ENCODE peak calls at places on chromosomes 6 and 20, in ten cellular contexts. X is GM12878, N is H54, E is breast epithelium, J is GM12892, A is endothelial cell of umbilical vein, W is Peyer's patch, F is IMR-90, U is esophagus squamous epithelium, R is spleen. I is an unnamed sample.

GRCh38 chr20:3660262-3661059 is 2.7 kb downstream of the GFRA4 start:
- DNase-seq in W (no peak), X (no peak), A (no peak), J (no peak), U (no peak), R (no peak), F (no peak), N (no peak), E (no peak), I (no peak)

GRCh38 chr6:5671162-5671561 is 335.6 kb downstream of the NRN1 start:
- DNase-seq in N (no peak), F (peak), X (no peak), W (no peak), J (no peak), E (no peak), U (no peak), R (no peak), A (no peak), I (no peak)

GRCh38 chr20:10673831-10674683 is at the start of gene JAG1:
- DNase-seq in U (peak), F (peak), R (peak), E (peak), A (peak), W (peak), X (peak), N (peak), J (peak), I (peak)

GRCh38 chr6:76495909-76496308 is 423.4 kb upstream of the IMPG1 start:
- DNase-seq in X (no peak), R (no peak), A (no peak), U (no peak), E (no peak), W (no peak), F (no peak), J (no peak), N (no peak), I (no peak)

GRCh38 chr20:13581451-13581850 is 57.3 kb downstream of the TASP1 start:
- DNase-seq in R (no peak), X (no peak), F (no peak), N (no peak), E (no peak), A (no peak), U (no peak), J (no peak), W (no peak), I (peak)

GRCh38 chr6:70474751-70475150 is 61.4 kb downstream of the FAM135A start:
- DNase-seq in W (no peak), X (no peak), E (no peak), N (no peak), R (no peak), F (peak), J (no peak), A (no peak), U (no peak), I (no peak)

GRCh38 chr6:84687487-84687886 is 76.9 kb downstream of the TBX18 start:
- DNase-seq in U (no peak), J (no peak), W (no peak), A (no peak), N (no peak), R (no peak), E (no peak), F (no peak), X (no peak), I (no peak)

GRCh38 chr20:36121981-36122930 is 32.3 kb upstream of the EPB41L1 start:
- DNase-seq in R (no peak), F (no peak), N (no peak), W (no peak), U (no peak), X (no peak), J (no peak), E (peak), A (no peak), I (no peak)

GRCh38 chr6:19394051-19394450 is 443.1 kb upstream of the ID4 start:
- DNase-seq in W (no peak), F (no peak), A (no peak), E (no peak), U (no peak), X (no peak), R (no peak), N (no peak), J (no peak), I (no peak)

GRCh38 chr6:150652848-150653613 is 53.3 kb downstream of the PLEKHG1 start:
- DNase-seq in E (no peak), J (no peak), R (no peak), N (no peak), F (no peak), A (no peak), U (no peak), X (no peak), W (no peak), I (no peak)

GRCh38 chr6:89562114-89562815 is 76.3 kb downstream of the LYRM2 start:
- DNase-seq in R (no peak), J (no peak), U (no peak), A (no peak), F (no peak), E (no peak), W (no peak), X (no peak), N (no peak), I (no peak)

GRCh38 chr6:122869437-122870024 is 80.5 kb downstream of the SMPDL3A start:
- DNase-seq in J (no peak), R (no peak), E (no peak), W (no peak), X (no peak), U (no peak), N (no peak), A (peak), F (peak), I (peak)

GRCh38 chr20:44104807-44105517 is 82.0 kb downstream of the JPH2 start:
- DNase-seq in R (no peak), E (no peak), W (no peak), N (no peak), J (no peak), F (peak), A (peak), X (no peak), U (no peak), I (no peak)

GRCh38 chr6:15287670-15288069 is 41.8 kb downstream of the JARID2 start:
- DNase-seq in J (peak), E (no peak), R (peak), N (no peak), X (peak), U (no peak), A (no peak), W (no peak), F (no peak), I (no peak)

GRCh38 chr6:37576336-37576737 is 76.6 kb upstream of the CCDC167 start:
- DNase-seq in X (no peak), W (no peak), A (no peak), F (peak), U (no peak), N (peak), E (no peak), J (no peak), R (no peak), I (no peak)

GRCh38 chr20:21269772-21270171 is 33.4 kb upstream of the XRN2 start:
- DNase-seq in R (no peak), F (no peak), E (no peak), A (no peak), U (no peak), J (no peak), X (no peak), W (no peak), N (no peak), I (no peak)

GRCh38 chr6:77844822-77845221 is 192.0 kb downstream of the MEI4 start:
- DNase-seq in N (no peak), F (no peak), A (no peak), J (no peak), R (no peak), W (no peak), E (no peak), U (no peak), X (no peak), I (no peak)

DNA sequence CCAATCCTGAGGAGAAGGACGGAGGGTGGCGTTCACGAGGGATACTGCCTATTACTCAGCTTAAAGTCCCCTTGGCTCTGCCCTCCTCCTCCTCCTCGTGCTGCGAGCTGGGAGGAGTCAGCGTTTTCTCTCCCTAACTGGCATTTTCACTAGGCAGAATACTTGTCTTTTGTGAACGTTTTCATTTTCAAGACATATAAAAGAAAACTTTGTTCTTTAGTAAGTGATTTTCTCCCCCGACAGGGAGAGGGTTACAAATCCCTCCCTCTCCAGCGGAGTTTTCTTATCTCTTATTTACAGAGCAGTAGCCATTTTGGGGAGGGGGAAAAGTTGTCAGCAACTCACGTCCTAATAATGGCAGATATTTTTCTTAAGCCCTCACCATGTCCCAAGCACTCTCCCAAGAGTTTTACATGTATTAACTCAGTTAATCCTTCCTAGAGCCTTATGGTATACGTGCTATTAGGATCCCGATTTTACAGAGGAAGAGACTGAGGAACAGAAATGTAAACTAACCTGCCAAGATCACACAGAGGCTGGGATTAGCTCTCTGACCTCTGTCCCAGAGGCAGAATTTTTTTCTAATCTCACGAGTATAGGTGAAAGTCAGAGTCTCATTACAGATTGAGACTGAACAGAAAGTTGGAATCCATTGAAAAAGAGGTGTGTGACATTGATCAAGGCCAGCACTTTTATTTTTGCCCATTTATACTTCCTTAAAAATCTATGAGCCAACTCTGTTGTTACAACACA is 30.0 kb upstream of the ZNF217 start:
- DNase-seq in X (peak), W (peak), U (no peak), E (peak), F (peak), J (no peak), R (peak), N (peak), A (peak), I (peak)
- TF ChIP-seq POLR2A in X (peak), W (no peak), U (no peak), E (peak), F (peak), J (peak), R (no peak), N (peak), A (no peak), I (peak)

GRCh38 chr20:51023617-51024155 is 779 bp upstream of the KCNG1 start:
- DNase-seq in F (no peak), A (no peak), W (no peak), J (no peak), N (no peak), E (no peak), U (no peak), R (no peak), X (no peak), I (no peak)

GRCh38 chr20:51022227-51022802 is 592 bp downstream of the KCNG1 start:
- DNase-seq in X (no peak), U (no peak), R (no peak), W (no peak), J (no peak), A (no peak), F (no peak), E (no peak), N (no peak), I (no peak)

GRCh38 chr20:51021067-51022025 is 1.6 kb downstream of the KCNG1 start:
- DNase-seq in N (no peak), E (no peak), R (no peak), A (no peak), W (no peak), X (no peak), U (no peak), J (no peak), F (peak), I (no peak)

GRCh38 chr20:51024761-51025160 is 1.9 kb upstream of the KCNG1 start:
- DNase-seq in U (no peak), J (no peak), N (no peak), R (peak), X (no peak), A (no peak), E (no peak), W (no peak), F (no peak), I (no peak)

GRCh38 chr20:51022803-51023616 is at the start of gene KCNG1:
- DNase-seq in A (peak), N (no peak), W (peak), J (peak), X (no peak), F (peak), R (peak), U (no peak), E (peak), I (peak)
- TF ChIP-seq POLR2A in A (no peak), N (peak), W (peak), J (no peak), X (no peak), F (peak), R (no peak), U (peak), E (no peak), I (no peak)

DNA sequence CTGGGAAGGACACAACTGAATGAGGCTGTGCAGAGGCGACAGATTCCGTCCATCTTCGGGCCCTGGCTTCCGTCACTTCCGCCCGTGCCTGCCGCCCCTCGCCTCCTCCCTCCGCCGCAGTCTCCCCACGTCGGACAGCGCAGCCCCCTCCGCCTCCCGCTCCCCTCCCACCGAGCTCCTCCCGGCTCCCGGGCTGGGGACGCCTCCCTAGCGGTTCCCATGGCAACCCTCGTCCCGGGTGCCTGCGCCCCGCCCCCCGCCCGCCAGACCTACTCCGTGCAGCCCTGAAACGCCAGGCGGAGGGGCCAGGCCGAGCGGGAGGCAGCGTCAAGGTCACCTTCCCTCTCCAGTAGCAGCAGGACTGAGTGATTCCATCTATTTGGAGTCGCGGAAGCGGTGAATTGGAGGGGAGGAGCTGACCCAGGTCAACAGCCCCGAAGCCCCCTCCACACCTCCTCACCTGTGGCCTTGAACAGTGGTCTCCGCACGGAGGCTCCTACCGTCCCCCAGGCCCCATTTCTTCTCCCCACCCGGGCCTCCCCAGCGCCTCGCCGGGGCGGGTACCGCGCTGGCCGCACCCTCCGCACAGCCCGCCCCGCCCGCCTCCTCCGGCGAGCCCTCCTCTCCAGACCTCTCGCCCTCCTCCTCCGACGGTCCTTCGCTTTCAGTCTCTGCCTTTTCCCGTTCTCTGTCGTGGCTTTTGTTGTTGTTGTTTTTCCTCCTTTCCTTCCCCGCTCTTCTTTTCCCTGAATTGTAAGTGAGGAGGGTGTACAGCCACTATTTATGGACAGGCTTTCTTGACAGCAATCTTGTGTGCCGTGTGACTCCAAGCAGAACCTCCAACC is 951 bp downstream of the NRSN2 start:
- DNase-seq in J (peak), R (peak), U (no peak), F (peak), E (peak), W (peak), A (peak), X (peak), N (peak), I (peak)
- TF ChIP-seq POLR2A in J (peak), R (no peak), U (peak), F (peak), E (peak), W (no peak), A (peak), X (no peak), N (peak), I (peak)

GRCh38 chr20:62937353-62938104 is 418 bp upstream of the GID8 start:
- DNase-seq in U (peak), F (peak), E (peak), W (peak), A (peak), J (peak), R (peak), N (peak), X (peak), I (peak)
- TF ChIP-seq POLR2A in U (peak), F (peak), E (peak), W (peak), A (peak), J (peak), R (peak), N (peak), X (peak), I (peak)

GRCh38 chr20:20017001-20017851 is at the start of gene NAA20:
- DNase-seq in F (peak), W (peak), X (peak), A (peak), U (peak), E (peak), R (peak), N (peak), J (peak), I (peak)
- TF ChIP-seq POLR2A in F (no peak), W (peak), X (peak), A (no peak), U (peak), E (peak), R (no peak), N (peak), J (peak), I (peak)

GRCh38 chr20:59026904-59027745 is 5.0 kb downstream of the ATP5F1E start:
- DNase-seq in E (no peak), N (no peak), J (no peak), W (no peak), R (no peak), X (no peak), A (no peak), F (no peak), U (no peak), I (no peak)
- TF ChIP-seq POLR2A in E (no peak), N (no peak), J (no peak), W (no peak), R (no peak), X (no peak), A (no peak), F (no peak), U (no peak), I (no peak)

GRCh38 chr6:141303907-141304306 is 828.8 kb upstream of the GJE1 start:
- DNase-seq in A (no peak), F (no peak), W (no peak), R (no peak), J (no peak), E (no peak), U (no peak), N (no peak), X (no peak), I (no peak)
- TF ChIP-seq POLR2A in A (no peak), F (no peak), W (no peak), R (no peak), J (no peak), E (no peak), U (no peak), N (no peak), X (no peak), I (no peak)

GRCh38 chr6:143245656-143246055 is 185.0 kb downstream of the AIG1 start:
- DNase-seq in U (no peak), N (no peak), J (no peak), W (no peak), E (no peak), A (no peak), X (no peak), R (no peak), F (no peak), I (no peak)
- TF ChIP-seq POLR2A in U (no peak), N (no peak), J (no peak), W (no peak), E (no peak), A (no peak), X (no peak), R (no peak), F (no peak), I (no peak)

GRCh38 chr6:46052479-46052878 is 36.8 kb upstream of the CLIC5 start:
- DNase-seq in W (no peak), J (no peak), E (no peak), R (no peak), N (no peak), U (no peak), X (no peak), A (no peak), F (no peak), I (no peak)
- TF ChIP-seq POLR2A in W (no peak), J (no peak), E (no peak), R (no peak), N (no peak), U (no peak), X (no peak), A (no peak), F (no peak), I (no peak)

GRCh38 chr6:3835055-3835731 is 14.0 kb upstream of the FAM50B start:
- DNase-seq in E (no peak), X (no peak), F (no peak), J (no peak), A (no peak), N (no peak), W (no peak), U (no peak), R (no peak), I (no peak)
- TF ChIP-seq POLR2A in E (no peak), X (no peak), F (no peak), J (no peak), A (no peak), N (no peak), W (no peak), U (no peak), R (no peak), I (no peak)

I was measured in erythroblast.